ENCODE peak calls at places on chromosomes 5 and 9, in nine cellular contexts. V, M, N, H, Y, A, T, Q and F are unnamed samples.
A peak's percentile ranks its signal among the peaks of the same experiment; 100 is the strongest.

GRCh38 chr5:125049721-125050357 is 303.4 kb upstream of the ZNF608 start:
- DNase-seq in V (no peak), M (no peak), N (no peak), H (no peak), Y (no peak), A (no peak), T (no peak), Q (no peak), F (no peak)

GRCh38 chr9:131578778-131579504 is 33.6 kb downstream of the PRRT1B start:
- DNase-seq in V (no peak), M (no peak), N (no peak), H (no peak), Y (peak; percentile 71), A (no peak), T (no peak), Q (no peak), F (no peak)

GRCh38 chr5:121969660-121970295 is 8.0 kb downstream of the SRFBP1 start:
- DNase-seq in V (peak; percentile 48), M (peak; percentile 69), N (no peak), H (no peak), Y (no peak), A (peak; percentile 28), T (no peak), Q (no peak), F (no peak)

GRCh38 chr5:84248013-84248412 is 136.7 kb downstream of the EDIL3 start:
- DNase-seq in V (no peak), M (no peak), N (no peak), H (no peak), Y (no peak), A (no peak), T (no peak), Q (no peak), F (no peak)

GRCh38 chr9:127974002-127974768 is 6.6 kb downstream of the EEIG1 start:
- DNase-seq in V (no peak), M (no peak), N (peak; percentile 63), H (no peak), Y (no peak), A (no peak), T (no peak), Q (peak; percentile 25), F (peak; percentile 49)

GRCh38 chr9:134328841-134329575 is 2.8 kb downstream of the RXRA start:
- DNase-seq in V (no peak), M (peak; percentile 50), N (peak; percentile 75), H (no peak), Y (no peak), A (peak; percentile 44), T (no peak), Q (peak; percentile 64), F (no peak)

GRCh38 chr5:181246276-181247050 is 2.8 kb upstream of the RACK1 start:
- DNase-seq in V (no peak), M (peak; percentile 77), N (peak; percentile 96), H (peak; percentile 80), Y (peak; percentile 84), A (peak; percentile 88), T (peak; percentile 14), Q (peak; percentile 94), F (peak; percentile 84)

GRCh38 chr5:36657563-36657995 is 51.2 kb downstream of the SLC1A3 start:
- DNase-seq in V (peak; percentile 96), M (peak; percentile 100), N (peak; percentile 86), H (peak; percentile 99), Y (no peak), A (peak; percentile 100), T (peak; percentile 99), Q (peak; percentile 66), F (no peak)

GRCh38 chr5:71783891-71784290 is 64.8 kb downstream of the CARTPT start:
- DNase-seq in V (no peak), M (no peak), N (no peak), H (no peak), Y (no peak), A (no peak), T (no peak), Q (no peak), F (no peak)

GRCh38 chr5:71782771-71783770 is 64.0 kb downstream of the CARTPT start:
- DNase-seq in V (peak; percentile 21), M (peak; percentile 74), N (peak; percentile 95), H (no peak), Y (peak; percentile 68), A (peak; percentile 74), T (no peak), Q (peak; percentile 76), F (peak; percentile 90)

GRCh38 chr5:71782393-71782770 is 63.3 kb downstream of the CARTPT start:
- DNase-seq in V (no peak), M (no peak), N (no peak), H (no peak), Y (no peak), A (no peak), T (no peak), Q (no peak), F (no peak)

GRCh38 chr5:71780597-71780996 is 61.5 kb downstream of the CARTPT start:
- DNase-seq in V (no peak), M (no peak), N (no peak), H (no peak), Y (no peak), A (no peak), T (no peak), Q (no peak), F (no peak)

DNA sequence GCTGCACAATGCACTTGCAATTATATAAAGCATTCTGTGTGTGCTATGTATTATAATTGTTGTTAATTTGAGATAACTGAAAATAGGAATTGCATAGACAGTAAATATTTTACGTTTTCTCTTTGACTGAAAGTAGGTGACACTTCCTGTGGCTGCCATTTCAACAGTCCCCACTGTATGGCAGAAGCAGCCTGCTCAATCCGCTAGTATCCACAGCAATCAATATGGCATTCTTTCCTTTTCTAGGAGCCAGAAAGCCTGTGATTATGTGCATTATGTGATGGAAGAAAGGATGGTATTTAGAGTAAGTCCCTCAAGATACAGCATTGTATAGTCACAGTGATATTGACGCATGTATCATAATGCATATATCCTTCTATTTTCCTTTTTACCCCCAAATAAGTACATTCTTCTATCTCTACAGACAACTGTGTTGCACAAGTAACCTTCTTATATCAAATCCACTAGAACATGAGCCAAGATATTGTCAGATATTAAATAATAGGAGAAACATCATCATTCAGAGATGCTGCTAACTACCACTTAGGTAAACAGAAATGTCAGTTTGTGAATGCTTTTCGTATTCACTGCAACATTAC is 59.7 kb downstream of the CARTPT start:
- DNase-seq in V (no peak), M (peak; percentile 38), N (peak; percentile 64), H (peak; percentile 1), Y (no peak), A (peak; percentile 25), T (no peak), Q (peak; percentile 37), F (no peak)
- TF ChIP-seq CTCF in V (peak; percentile 74), M (peak; percentile 63), N (peak; percentile 59), H (peak; percentile 58), Y (peak; percentile 58), A (peak; percentile 56), T (peak; percentile 47), Q (peak; percentile 44), F (peak; percentile 64)

GRCh38 chr5:128349044-128349629 is 188.9 kb downstream of the FBN2 start:
- DNase-seq in V (no peak), M (peak; percentile 21), N (no peak), H (no peak), Y (no peak), A (no peak), T (no peak), Q (peak; percentile 56), F (no peak)
- TF ChIP-seq CTCF in V (no peak), M (no peak), N (no peak), H (no peak), Y (no peak), A (no peak), T (no peak), Q (no peak), F (no peak)

GRCh38 chr9:109967651-109968331 is 187.8 kb downstream of the PALM2AKAP2 start:
- DNase-seq in V (no peak), M (no peak), N (no peak), H (no peak), Y (no peak), A (no peak), T (no peak), Q (no peak), F (no peak)

GRCh38 chr9:109969559-109970237 is 189.7 kb downstream of the PALM2AKAP2 start:
- DNase-seq in V (no peak), M (no peak), N (peak; percentile 70), H (no peak), Y (no peak), A (no peak), T (no peak), Q (no peak), F (no peak)

GRCh38 chr9:109968332-109968657 is 188.3 kb downstream of the PALM2AKAP2 start:
- DNase-seq in V (no peak), M (no peak), N (no peak), H (no peak), Y (no peak), A (no peak), T (no peak), Q (no peak), F (no peak)

GRCh38 chr9:109966643-109967368 is 186.8 kb downstream of the PALM2AKAP2 start:
- DNase-seq in V (no peak), M (no peak), N (no peak), H (no peak), Y (no peak), A (no peak), T (no peak), Q (no peak), F (no peak)

GRCh38 chr9:109968702-109969450 is 188.9 kb downstream of the PALM2AKAP2 start:
- DNase-seq in V (no peak), M (peak; percentile 38), N (no peak), H (no peak), Y (no peak), A (peak; percentile 26), T (no peak), Q (no peak), F (no peak)
- TF ChIP-seq CTCF in V (peak; percentile 21), M (peak; percentile 9), N (peak; percentile 27), H (peak; percentile 4), Y (peak; percentile 44), A (peak; percentile 35), T (peak; percentile 23), Q (no peak), F (no peak)

GRCh38 chr9:106284300-106284699 is 578.7 kb upstream of the ZNF462 start:
- DNase-seq in V (no peak), M (no peak), N (no peak), H (no peak), Y (no peak), A (no peak), T (no peak), Q (no peak), F (no peak)

GRCh38 chr9:106287108-106287631 is 575.8 kb upstream of the ZNF462 start:
- DNase-seq in V (no peak), M (peak; percentile 2), N (peak; percentile 80), H (no peak), Y (no peak), A (peak; percentile 8), T (no peak), Q (no peak), F (no peak)

GRCh38 chr9:106288689-106289088 is 574.3 kb upstream of the ZNF462 start:
- DNase-seq in V (no peak), M (no peak), N (no peak), H (no peak), Y (no peak), A (no peak), T (no peak), Q (no peak), F (no peak)

DNA sequence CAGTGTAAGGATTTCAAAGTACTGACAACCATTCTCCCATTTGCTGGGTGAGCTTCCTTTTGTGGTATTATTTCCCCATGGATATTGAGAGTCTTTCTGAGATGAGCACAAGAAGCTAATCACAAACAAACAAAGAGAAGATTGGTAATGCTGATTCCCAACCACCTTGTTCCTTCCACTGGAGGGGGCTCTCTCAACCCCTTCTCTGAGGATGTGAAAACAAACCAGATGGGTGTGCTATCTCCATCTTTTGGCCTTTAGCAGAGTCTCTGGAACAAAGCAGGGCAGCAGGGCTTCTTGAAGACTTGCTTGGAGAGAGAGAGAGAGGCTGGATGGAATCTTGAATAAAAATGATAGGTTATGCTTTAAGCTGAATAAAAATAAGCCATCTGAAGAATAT is 576.7 kb upstream of the ZNF462 start:
- DNase-seq in V (no peak), M (peak; percentile 4), N (no peak), H (no peak), Y (no peak), A (peak; percentile 25), T (no peak), Q (no peak), F (no peak)
- TF ChIP-seq CTCF in V (peak; percentile 44), M (no peak), N (peak; percentile 36), H (no peak), Y (peak; percentile 13), A (peak; percentile 44), T (no peak), Q (no peak), F (peak; percentile 52)